ENCODE peak calls at places on chromosomes 16 and 17, in seven cellular contexts. U, Y, I, L, S, Q and B are unnamed samples.

GRCh38 chr17:50578173-50578572 is 17.7 kb downstream of the CACNA1G start:
- DNase-seq in S (no peak), Y (no peak), Q (no peak), U (no peak), L (no peak), I (no peak), B (no peak)

GRCh38 chr16:53840472-53840871 is 136.5 kb downstream of the FTO start:
- DNase-seq in I (no peak), L (no peak), S (no peak), Q (no peak), Y (no peak), U (no peak), B (no peak)

GRCh38 chr16:82630219-82630618 is 3.5 kb downstream of the CDH13 start:
- DNase-seq in S (no peak), L (no peak), U (no peak), I (no peak), Q (no peak), Y (no peak), B (peak)

GRCh38 chr17:30191072-30191471 is 44.4 kb downstream of the SLC6A4 start:
- DNase-seq in I (no peak), S (no peak), U (no peak), Q (no peak), Y (no peak), L (no peak), B (no peak)

GRCh38 chr17:62674841-62675240 is 47.4 kb downstream of the MRC2 start:
- DNase-seq in I (no peak), U (no peak), L (no peak), Y (no peak), S (no peak), Q (no peak), B (no peak)

GRCh38 chr17:57785032-57785431 is 39.9 kb upstream of the CCDC182 start:
- DNase-seq in Q (no peak), I (no peak), Y (no peak), U (no peak), L (no peak), S (no peak), B (no peak)

GRCh38 chr17:47603830-47604229 is 45.9 kb upstream of the KPNB1 start:
- DNase-seq in S (no peak), Q (no peak), U (no peak), L (no peak), I (no peak), Y (no peak), B (no peak)

GRCh38 chr17:7191571-7192270 is 12.6 kb upstream of the ASGR1 start:
- DNase-seq in Q (peak), Y (no peak), S (peak), U (no peak), L (peak), I (no peak), B (no peak)

GRCh38 chr17:17342242-17342945 is 39.2 kb downstream of the NT5M start:
- DNase-seq in I (no peak), Q (no peak), S (no peak), Y (no peak), L (no peak), U (no peak), B (no peak)

GRCh38 chr17:62704381-62704971 is 77.0 kb downstream of the MRC2 start:
- DNase-seq in Y (peak), Q (peak), L (no peak), S (peak), I (peak), U (no peak), B (no peak)

GRCh38 chr17:7313028-7313889 is 1.9 kb downstream of the GPS2 start:
- DNase-seq in Y (no peak), L (peak), U (no peak), Q (peak), I (no peak), S (no peak), B (no peak)

GRCh38 chr17:33973491-33973890 is 281.6 kb upstream of the CCL2 start:
- DNase-seq in S (no peak), Y (no peak), U (no peak), I (no peak), L (no peak), Q (no peak), B (no peak)

GRCh38 chr16:53090271-53090590 is 35.4 kb downstream of the CHD9 start:
- DNase-seq in L (no peak), I (no peak), Y (no peak), U (no peak), S (no peak), Q (no peak), B (no peak)

GRCh38 chr16:9843424-9844013 is 338.7 kb downstream of the GRIN2A start:
- DNase-seq in I (peak), Y (no peak), U (no peak), Q (no peak), S (no peak), L (no peak), B (peak)

GRCh38 chr17:1693339-1693738 is 8.7 kb upstream of the PRPF8 start:
- DNase-seq in U (no peak), S (no peak), Q (no peak), L (no peak), Y (no peak), I (peak), B (peak)

GRCh38 chr17:76383645-76384221 is 676 bp upstream of the SPHK1 start:
- DNase-seq in Q (peak), S (peak), U (no peak), L (peak), Y (peak), I (peak), B (peak)

GRCh38 chr17:2697611-2698162 is 13.9 kb downstream of the CLUH start:
- DNase-seq in S (peak), Y (no peak), U (no peak), Q (no peak), I (no peak), L (peak), B (no peak)

GRCh38 chr16:59881366-59881765 is 1147.2 kb upstream of the GOT2 start:
- DNase-seq in L (no peak), U (no peak), Y (no peak), I (no peak), S (no peak), Q (no peak), B (no peak)

GRCh38 chr17:79810138-79811027 is 13.5 kb upstream of the CBX8 start:
- DNase-seq in Y (peak), U (peak), Q (peak), I (peak), L (peak), S (peak), B (peak)

GRCh38 chr16:73058616-73059409 is 10.9 kb upstream of the ZFHX3 start:
- DNase-seq in L (no peak), U (no peak), Y (no peak), I (peak), S (peak), Q (peak), B (peak)

GRCh38 chr16:82027629-82028035 is 7.4 kb upstream of the HSD17B2 start:
- DNase-seq in I (no peak), S (no peak), Y (no peak), L (no peak), U (no peak), Q (no peak), B (no peak)

GRCh38 chr16:88505405-88506082 is 52.5 kb downstream of the ZFPM1 start:
- DNase-seq in Q (peak), I (no peak), S (peak), U (no peak), L (peak), Y (peak), B (no peak)

GRCh38 chr16:12084436-12084835 is 107.9 kb downstream of the SNX29 start:
- DNase-seq in Y (no peak), S (no peak), Q (no peak), I (no peak), U (no peak), L (no peak), B (no peak)

GRCh38 chr17:11081342-11081741 is 159.7 kb upstream of the SHISA6 start:
- DNase-seq in U (no peak), L (no peak), Y (no peak), Q (no peak), S (no peak), I (no peak), B (no peak)

GRCh38 chr16:67673712-67674580 is 7.3 kb downstream of the C16orf86 start:
- DNase-seq in U (no peak), Q (no peak), I (no peak), L (no peak), S (peak), Y (no peak), B (no peak)

GRCh38 chr16:23962001-23962400 is 126.2 kb downstream of the PRKCB start:
- DNase-seq in S (no peak), U (no peak), I (no peak), Y (no peak), L (peak), Q (no peak), B (no peak)

GRCh38 chr17:9677411-9677810 is 32.1 kb downstream of the USP43 start:
- DNase-seq in Y (no peak), Q (no peak), S (no peak), I (no peak), L (no peak), U (no peak), B (no peak)

GRCh38 chr16:65733706-65734105 is 611.8 kb upstream of the CDH11 start:
- DNase-seq in L (no peak), I (no peak), Y (no peak), Q (no peak), S (no peak), U (no peak), B (no peak)

GRCh38 chr17:61833536-61834203 is 29.7 kb downstream of the BRIP1 start:
- DNase-seq in I (peak), Y (no peak), L (no peak), U (peak), Q (peak), S (no peak), B (peak)

GRCh38 chr17:44932526-44933097 is 15.0 kb downstream of the KIF18B start:
- DNase-seq in Q (no peak), U (no peak), L (no peak), S (no peak), Y (no peak), I (no peak), B (no peak)

GRCh38 chr17:77209330-77209748 is 68.6 kb downstream of the SEC14L1 start:
- DNase-seq in U (no peak), I (no peak), Q (no peak), L (no peak), Y (no peak), S (no peak), B (no peak)

GRCh38 chr16:68416057-68417046 is 32.0 kb downstream of the SMPD3 start:
- DNase-seq in U (no peak), S (no peak), L (no peak), Y (no peak), Q (no peak), I (no peak), B (no peak)

GRCh38 chr16:21626659-21627277 is 25.6 kb downstream of the IGSF6 start:
- DNase-seq in I (peak), U (peak), S (no peak), Y (no peak), L (no peak), Q (no peak), B (peak)

GRCh38 chr17:10099051-10099571 is 99.3 kb downstream of the GAS7 start:
- DNase-seq in U (peak), L (no peak), S (no peak), I (no peak), Q (no peak), Y (no peak), B (no peak)

GRCh38 chr17:17372856-17373520 is 69.8 kb downstream of the NT5M start:
- DNase-seq in I (no peak), L (no peak), Q (no peak), Y (no peak), U (no peak), S (peak), B (no peak)

GRCh38 chr16:11334831-11335404 is 10.3 kb upstream of the RMI2 start:
- DNase-seq in Y (no peak), S (no peak), I (no peak), L (no peak), U (no peak), Q (no peak), B (peak)

GRCh38 chr17:77825621-77826020 is 132.9 kb upstream of the TNRC6C start:
- DNase-seq in S (no peak), Y (no peak), I (no peak), Q (no peak), L (no peak), U (no peak), B (no peak)